ENCODE peak calls at places on chromosomes 7 and 10, in eight cellular contexts. V is cardiac muscle cell, M is PC-9, G is heart right ventricle, T is right atrium auricular region, A is lower lobe of right lung, H is body of pancreas, C is aorta. S is an unnamed sample. For H3K4me1, the result is how much of the 10 kb centered on the place peaks cover.

GRCh38 chr10:120950103-120950561 is 99.0 kb downstream of the WDR11 start:
- DNase-seq in G (no peak), A (no peak), H (no peak), V (peak), C (no peak), M (no peak), T (no peak), S (no peak)

GRCh38 chr10:99544322-99544721 is 11.6 kb downstream of the NKX2-3 start:
- DNase-seq in A (no peak), V (no peak), H (no peak), G (no peak), T (no peak), C (no peak), M (no peak), S (no peak)

GRCh38 chr10:69360485-69361302 is 56.0 kb downstream of the TACR2 start:
- DNase-seq in V (peak), G (peak), A (peak), M (peak), C (peak), H (peak), T (peak), S (no peak)

GRCh38 chr7:33887576-33887975 is 17.8 kb upstream of the BMPER start:
- DNase-seq in V (no peak), H (no peak), G (no peak), A (no peak), M (no peak), T (no peak), C (no peak), S (no peak)

GRCh38 chr10:119289227-119289925 is 82.0 kb downstream of the GRK5 start:
- DNase-seq in C (no peak), A (no peak), V (no peak), G (no peak), T (no peak), H (no peak), M (no peak), S (no peak)

GRCh38 chr10:24467605-24468004 is 256.1 kb downstream of the ARHGAP21 start:
- DNase-seq in A (no peak), H (no peak), G (no peak), V (no peak), C (no peak), M (no peak), T (no peak), S (no peak)

GRCh38 chr10:68463365-68464093 is 8.2 kb downstream of the DNA2 start:
- DNase-seq in C (no peak), H (no peak), G (no peak), T (no peak), M (no peak), V (no peak), A (no peak), S (no peak)

GRCh38 chr7:140229101-140229525 is 52.3 kb upstream of the KDM7A start:
- DNase-seq in M (no peak), C (no peak), G (no peak), H (no peak), V (no peak), T (no peak), A (no peak), S (no peak)

GRCh38 chr10:128060341-128060851 is 65.8 kb downstream of the MKI67 start:
- DNase-seq in A (no peak), G (no peak), C (peak), M (no peak), H (no peak), V (no peak), T (no peak), S (no peak)

GRCh38 chr7:129611246-129612111 is at the start of gene NRF1:
- DNase-seq in C (peak), H (peak), V (peak), M (peak), A (peak), T (peak), G (peak), S (peak)

GRCh38 chr7:121278120-121279021 is 50.4 kb upstream of the WNT16 start:
- DNase-seq in C (no peak), G (no peak), V (no peak), M (no peak), T (no peak), H (no peak), A (no peak), S (no peak)

GRCh38 chr10:34985823-34986222 is 104.3 kb downstream of the CUL2 start:
- DNase-seq in T (no peak), M (no peak), H (no peak), G (no peak), A (no peak), V (no peak), C (no peak), S (no peak)

GRCh38 chr7:100506356-100506930 is 22.7 kb downstream of the NYAP1 start:
- DNase-seq in V (no peak), M (peak), G (no peak), H (no peak), C (no peak), A (no peak), T (no peak), S (no peak)

GRCh38 chr10:52918714-52919316 is 146.2 kb upstream of the MBL2 start:
- DNase-seq in V (no peak), A (no peak), H (no peak), T (no peak), G (no peak), C (no peak), M (no peak), S (no peak)

GRCh38 chr10:100841528-100841927 is 71.2 kb upstream of the SLF2 start:
- DNase-seq in M (no peak), C (no peak), T (no peak), G (no peak), V (no peak), H (no peak), A (no peak), S (no peak)

GRCh38 chr10:114271014-114271778 is 32.1 kb downstream of the VWA2 start:
- DNase-seq in A (no peak), T (no peak), C (no peak), V (peak), M (no peak), H (peak), G (no peak), S (no peak)

GRCh38 chr10:77620731-77621130 is 16.9 kb downstream of the KCNMA1 start:
- DNase-seq in C (no peak), G (no peak), H (no peak), T (no peak), V (no peak), A (no peak), M (no peak), S (no peak)

GRCh38 chr10:119807960-119808697 is 64.5 kb downstream of the MCMBP start:
- DNase-seq in G (no peak), A (no peak), M (no peak), T (no peak), H (no peak), C (no peak), V (no peak), S (no peak)

GRCh38 chr10:3136336-3136735 is 36.2 kb downstream of the PITRM1 start:
- DNase-seq in V (no peak), G (peak), C (no peak), A (no peak), M (no peak), H (peak), T (peak), S (no peak)

GRCh38 chr7:43108255-43109011 is 4.0 kb upstream of the HECW1 start:
- DNase-seq in A (peak), G (peak), M (no peak), H (peak), T (peak), C (peak), V (peak), S (peak)

GRCh38 chr10:49486738-49487137 is 52.2 kb downstream of the ERCC6 start:
- DNase-seq in M (no peak), H (no peak), G (no peak), C (no peak), T (no peak), A (no peak), V (no peak), S (no peak)

GRCh38 chr10:103111031-103111917 is 81.8 kb downstream of the NT5C2 start:
- DNase-seq in C (no peak), A (no peak), G (no peak), V (peak), M (no peak), H (no peak), T (no peak), S (no peak)

GRCh38 chr7:137462074-137462715 is 118.7 kb upstream of the PTN start:
- DNase-seq in M (no peak), C (no peak), A (no peak), G (no peak), V (no peak), T (no peak), H (no peak), S (no peak)

GRCh38 chr7:25014735-25015134 is 34.8 kb upstream of the OSBPL3 start:
- DNase-seq in G (no peak), V (no peak), H (no peak), A (no peak), M (no peak), T (peak), C (no peak), S (no peak)

GRCh38 chr10:132232553-132232949 is 45.8 kb downstream of the DPYSL4 start:
- DNase-seq in M (no peak), H (no peak), V (no peak), A (peak), G (peak), C (no peak), T (no peak), S (no peak)

GRCh38 chr7:113159746-113160339 is 41.5 kb upstream of the SMIM30 start:
- DNase-seq in A (no peak), H (peak), V (peak), C (no peak), M (no peak), T (no peak), G (no peak), S (peak)

GRCh38 chr7:123724725-123725381 is 23.9 kb downstream of the WASL start:
- DNase-seq in H (no peak), C (no peak), A (no peak), M (no peak), G (no peak), T (no peak), V (no peak), S (no peak)

GRCh38 chr10:23270531-23270930 is 74.1 kb downstream of the C10orf67 start:
- DNase-seq in T (no peak), V (no peak), M (no peak), A (no peak), G (no peak), H (no peak), C (no peak), S (no peak)

GRCh38 chr7:155984028-155984607 is 171.9 kb upstream of the SHH start:
- DNase-seq in T (no peak), A (no peak), V (no peak), G (no peak), M (no peak), C (peak), H (no peak), S (no peak)

GRCh38 chr10:78896169-78896931 is 172.4 kb upstream of the ZMIZ1 start:
- DNase-seq in A (no peak), V (no peak), G (no peak), T (no peak), H (no peak), C (no peak), M (no peak), S (no peak)

GRCh38 chr10:5942471-5942870 is 34.9 kb downstream of the IL15RA start:
- DNase-seq in M (no peak), G (peak), V (no peak), C (peak), H (peak), T (peak), A (peak), S (no peak)

GRCh38 chr10:70680899-70681730 is 8.8 kb downstream of the ADAMTS14 start:
- DNase-seq in G (no peak), A (no peak), M (no peak), C (no peak), T (no peak), V (no peak), H (no peak), S (no peak)

GRCh38 chr10:3217301-3217700 is 44.7 kb upstream of the PITRM1 start:
- DNase-seq in T (no peak), M (no peak), V (no peak), C (no peak), A (no peak), G (no peak), H (no peak), S (no peak)

DNA sequence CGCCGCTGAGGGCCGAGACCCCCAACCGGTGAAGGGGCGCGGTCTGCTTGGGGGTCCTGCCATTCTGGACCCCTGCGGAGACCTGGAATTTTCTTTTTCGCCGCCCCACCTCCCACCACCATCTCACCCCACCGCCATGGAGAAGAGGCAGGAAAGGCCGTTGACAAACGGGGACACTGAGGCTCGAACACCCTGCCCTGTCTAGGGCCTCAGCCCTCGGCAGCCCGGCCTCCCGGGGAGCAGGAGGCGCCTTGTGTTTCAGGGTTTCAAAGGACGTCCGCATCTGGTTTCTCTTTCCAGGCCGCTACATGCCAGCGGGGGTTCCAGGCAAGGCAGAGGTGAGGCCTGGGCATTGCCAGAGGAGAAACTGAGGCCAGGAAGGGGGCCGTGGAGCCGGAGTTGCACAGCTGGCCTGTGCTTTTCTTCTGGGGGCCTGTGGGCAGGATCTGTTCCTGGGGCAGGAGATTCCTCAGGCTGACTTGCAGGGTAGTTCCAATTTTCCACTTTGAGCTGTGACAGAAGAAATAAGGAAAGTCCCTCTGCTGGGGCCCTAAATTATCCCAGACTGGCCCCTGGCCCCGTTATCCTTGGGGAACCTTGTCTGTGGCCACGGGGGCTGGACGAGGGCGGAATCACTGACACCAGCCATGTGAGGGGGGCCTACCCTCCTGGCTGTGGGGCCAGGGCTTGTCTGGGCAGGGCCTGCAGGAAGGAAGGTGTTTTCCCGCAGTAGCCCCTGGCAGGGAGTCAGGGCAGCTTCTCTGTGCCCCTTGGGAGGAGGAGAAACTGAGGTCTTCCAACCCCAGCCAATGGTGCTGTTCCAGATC is 873 bp upstream of the MICALL2 start:
- DNase-seq in G (peak), T (peak), A (peak), M (no peak), H (peak), C (no peak), V (no peak), S (no peak)
- H3K4me3 ChIP-seq in G (peak), T (peak), A (peak), M (peak), H (peak), C (no peak), V (peak), S (peak)

GRCh38 chr10:84328303-84329093 is at the start of gene CCSER2:
- DNase-seq in T (peak), A (peak), C (peak), V (peak), M (peak), G (peak), H (peak), S (peak)

GRCh38 chr10:84329094-84329611 is 764 bp downstream of the CCSER2 start:
- DNase-seq in A (no peak), M (no peak), H (peak), V (peak), G (peak), C (no peak), T (no peak), S (no peak)

GRCh38 chr10:84329986-84330651 is 1.7 kb downstream of the CCSER2 start:
- DNase-seq in A (no peak), H (no peak), M (no peak), V (no peak), T (no peak), G (no peak), C (no peak), S (no peak)

GRCh38 chr10:84333864-84334451 is 5.6 kb downstream of the CCSER2 start:
- DNase-seq in H (no peak), C (no peak), A (no peak), G (no peak), V (no peak), T (no peak), M (no peak), S (no peak)

DNA sequence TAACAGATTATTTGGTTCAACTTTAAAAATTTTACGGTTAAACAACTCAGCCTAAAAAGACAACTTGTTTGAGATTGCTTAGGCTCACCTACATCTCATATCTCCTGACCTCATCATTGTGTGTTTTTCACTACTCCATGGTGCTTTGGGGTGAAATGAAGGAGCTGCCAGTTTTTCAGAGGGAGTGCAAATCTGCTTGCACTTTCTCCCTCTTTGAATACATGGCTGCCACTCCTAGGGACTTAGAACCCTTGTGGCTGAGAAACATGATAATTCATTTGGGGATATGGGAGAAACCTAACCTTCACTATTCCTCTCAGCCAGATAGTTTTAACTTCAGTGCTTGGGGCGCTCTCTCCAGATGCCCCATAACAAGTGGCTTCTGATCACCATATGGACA is 2.7 kb downstream of the CCSER2 start:
- DNase-seq in T (no peak), V (no peak), A (no peak), M (no peak), G (no peak), H (no peak), C (no peak), S (no peak)
- H3K4me1 ChIP-seq in T (under half), V (under half), A (half or more), M (under half), G (half or more), H (under half), C (under half), S (under half)

DNA sequence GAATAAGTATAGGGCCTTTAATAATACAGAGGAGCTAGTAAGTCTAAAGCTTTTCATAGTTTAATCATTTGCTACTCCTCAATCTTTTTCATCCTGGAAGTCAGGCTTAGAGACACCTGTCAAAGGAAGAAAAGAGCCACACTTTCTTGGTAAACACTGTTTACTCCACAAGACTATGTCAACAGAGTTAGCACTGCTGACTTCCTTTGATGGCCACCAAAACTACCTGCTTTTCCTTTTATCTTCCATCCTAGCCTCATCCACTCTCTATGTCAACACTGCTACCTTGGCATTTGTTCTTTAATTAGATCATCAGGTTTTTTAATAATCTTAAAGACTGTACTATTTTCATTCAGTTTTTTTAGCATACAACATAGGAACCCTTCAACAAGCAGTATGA is 106.2 kb downstream of the ELAPOR2 start:
- DNase-seq in G (no peak), M (no peak), V (no peak), T (no peak), H (no peak), A (no peak), C (no peak), S (no peak)
- H3K27ac ChIP-seq in G (no peak), M (no peak), V (no peak), T (no peak), H (no peak), A (no peak), C (no peak), S (no peak)

DNA sequence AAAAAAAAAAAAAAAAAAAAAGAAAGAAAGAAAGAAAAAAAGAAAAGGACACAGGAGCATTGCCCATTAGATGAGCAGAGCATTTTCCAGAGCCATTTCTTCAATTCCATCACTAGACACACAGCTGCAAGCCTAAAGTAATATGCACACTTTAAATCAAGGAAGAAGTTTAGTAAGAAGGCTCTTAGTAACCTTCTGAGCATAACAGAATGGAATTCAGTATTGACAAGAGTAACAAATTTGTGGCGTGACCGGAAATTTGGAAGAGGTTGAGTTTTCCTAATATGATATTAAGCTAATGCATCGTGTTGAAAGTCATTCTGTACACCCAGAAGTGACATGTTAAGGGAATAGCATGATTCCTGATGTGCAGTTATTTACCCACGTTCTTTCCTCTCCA is 35.3 kb downstream of the SMURF1 start:
- DNase-seq in C (no peak), G (no peak), V (no peak), H (no peak), M (no peak), A (no peak), T (no peak), S (no peak)
- H3K4me3 ChIP-seq in C (no peak), G (no peak), V (no peak), H (no peak), M (no peak), A (no peak), T (no peak), S (no peak)

DNA sequence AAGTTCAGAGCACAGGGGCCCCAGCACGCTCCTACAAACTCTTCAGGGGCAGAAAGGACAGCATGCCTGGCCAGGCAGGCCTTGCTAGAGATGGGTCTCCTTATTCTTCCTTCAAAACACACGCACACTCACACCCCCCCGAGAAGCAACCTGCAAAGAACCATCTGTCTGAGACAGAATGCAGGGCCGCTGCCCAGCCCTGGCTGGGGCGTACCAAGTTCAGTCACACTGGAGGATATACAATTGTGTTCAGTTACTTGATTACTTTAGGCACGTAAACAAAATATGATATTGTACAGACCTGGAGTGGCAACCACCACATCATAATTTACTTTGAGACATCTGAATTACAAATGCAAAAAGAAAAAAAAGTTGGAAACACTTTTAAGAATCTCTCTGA is 5.7 kb downstream of the FAM53B start:
- DNase-seq in H (no peak), C (peak), V (no peak), T (peak), G (no peak), A (no peak), M (no peak), S (no peak)
- H3K4me1 ChIP-seq in H (half or more), C (under half), V (under half), T (under half), G (half or more), A (half or more), M (under half), S (under half)

DNA sequence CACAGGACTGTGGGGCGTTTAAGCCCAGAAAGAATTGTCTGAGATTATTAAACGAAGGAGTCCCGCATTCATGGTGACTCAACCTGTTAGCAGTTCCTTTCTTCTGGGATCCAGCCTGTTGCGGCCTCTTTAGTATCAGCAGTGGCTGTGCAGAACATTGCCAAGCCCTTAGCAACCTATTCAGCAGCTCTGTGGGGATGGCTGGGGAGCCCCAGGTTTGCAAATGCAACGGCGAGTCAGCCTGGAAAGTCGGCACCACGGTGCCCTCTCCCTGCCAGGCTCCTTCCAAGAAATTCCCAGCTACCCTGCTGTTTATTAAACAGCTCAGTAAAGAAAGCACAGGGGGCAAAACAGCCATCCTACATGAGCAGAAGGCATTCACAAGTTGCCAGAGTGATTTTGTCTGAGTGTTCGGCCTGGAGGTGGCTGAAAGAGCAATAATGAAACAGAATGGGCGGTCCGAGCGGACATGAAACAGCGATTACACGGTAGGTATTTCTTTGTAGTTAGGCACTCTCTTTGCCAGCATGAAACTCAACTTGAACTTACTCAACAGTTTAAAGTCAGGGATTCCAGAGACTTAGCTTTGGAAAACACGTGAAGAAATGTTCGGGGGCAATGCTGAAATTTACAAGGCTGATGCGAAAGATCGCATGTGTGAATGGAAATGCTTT is 198.4 kb downstream of the BAMBI start:
- DNase-seq in H (no peak), C (no peak), M (no peak), T (no peak), V (peak), G (no peak), A (no peak), S (peak)
- H3K27ac ChIP-seq in H (no peak), C (no peak), M (no peak), T (no peak), V (peak), G (no peak), A (no peak), S (no peak)